ENCODE peak calls at places on chromosomes 6 and 20, in eight cellular contexts. K, A, D, Q, V, E, O and W are unnamed samples.

GRCh38 chr20:5845686-5846651 is 95.8 kb downstream of the SHLD1 start:
- DNase-seq in K (no peak), A (no peak), D (no peak), Q (no peak), V (peak; percentile 20), E (no peak), O (no peak), W (no peak)

GRCh38 chr6:42745083-42745637 is 743 bp downstream of the TBCC start:
- DNase-seq in K (peak; percentile 83), A (peak; percentile 22), D (peak; percentile 21), Q (no peak), V (no peak), E (peak; percentile 81), O (peak; percentile 31), W (no peak)

GRCh38 chr6:134240664-134241431 is 77.1 kb downstream of the SGK1 start:
- DNase-seq in K (peak; percentile 65), A (no peak), D (no peak), Q (no peak), V (no peak), E (no peak), O (peak; percentile 43), W (no peak)

GRCh38 chr6:152401978-152402377 is 235.2 kb downstream of the SYNE1 start:
- DNase-seq in K (no peak), A (no peak), D (no peak), Q (no peak), V (no peak), E (peak; percentile 84), O (no peak), W (no peak)

GRCh38 chr20:16273812-16274560 is 299.3 kb downstream of the KIF16B start:
- DNase-seq in K (no peak), A (no peak), D (no peak), Q (no peak), V (no peak), E (no peak), O (no peak), W (no peak)

GRCh38 chr6:113855500-113856010 is 1.6 kb upstream of the MARCKS start:
- DNase-seq in K (peak; percentile 14), A (peak; percentile 39), D (peak; percentile 26), Q (peak; percentile 29), V (no peak), E (peak; percentile 81), O (peak; percentile 33), W (peak; percentile 71)

GRCh38 chr6:163860194-163861081 is 445.9 kb downstream of the QKI start:
- DNase-seq in K (peak; percentile 16), A (no peak), D (no peak), Q (no peak), V (peak; percentile 50), E (no peak), O (no peak), W (no peak)

GRCh38 chr6:21997414-21998037 is 299.3 kb downstream of the PRL start:
- DNase-seq in K (no peak), A (no peak), D (no peak), Q (no peak), V (no peak), E (no peak), O (no peak), W (no peak)

GRCh38 chr20:10954137-10954840 is 280.5 kb upstream of the JAG1 start:
- DNase-seq in K (no peak), A (no peak), D (no peak), Q (no peak), V (no peak), E (no peak), O (no peak), W (no peak)

GRCh38 chr20:1894471-1894950 is 696 bp upstream of the SIRPA start:
- DNase-seq in K (peak; percentile 85), A (peak; percentile 71), D (peak; percentile 69), Q (peak; percentile 54), V (no peak), E (peak; percentile 97), O (no peak), W (peak; percentile 81)

GRCh38 chr6:45082091-45082490 is 246.0 kb upstream of the RUNX2 start:
- DNase-seq in K (no peak), A (no peak), D (no peak), Q (no peak), V (no peak), E (no peak), O (no peak), W (no peak)

GRCh38 chr6:70385931-70386330 is 27.4 kb upstream of the FAM135A start:
- DNase-seq in K (no peak), A (no peak), D (no peak), Q (no peak), V (no peak), E (no peak), O (no peak), W (no peak)

GRCh38 chr20:41617059-41617921 is 887 bp downstream of the CHD6 start:
- DNase-seq in K (peak; percentile 77), A (peak; percentile 43), D (peak; percentile 22), Q (peak; percentile 46), V (no peak), E (peak; percentile 90), O (no peak), W (no peak)

GRCh38 chr6:54050750-54051149 is 60.5 kb upstream of the MLIP start:
- DNase-seq in K (no peak), A (no peak), D (no peak), Q (no peak), V (no peak), E (no peak), O (no peak), W (no peak)

GRCh38 chr6:148629197-148629909 is 117.5 kb upstream of the UST start:
- DNase-seq in K (no peak), A (no peak), D (no peak), Q (peak; percentile 28), V (no peak), E (peak; percentile 92), O (no peak), W (no peak)

GRCh38 chr6:105872244-105872643 is 213.9 kb upstream of the PRDM1 start:
- DNase-seq in K (no peak), A (no peak), D (no peak), Q (no peak), V (peak; percentile 24), E (no peak), O (no peak), W (no peak)

GRCh38 chr6:3905853-3906190 is 56.6 kb downstream of the FAM50B start:
- DNase-seq in K (no peak), A (no peak), D (peak; percentile 41), Q (no peak), V (no peak), E (no peak), O (no peak), W (no peak)

GRCh38 chr6:13286185-13286584 is 42.2 kb downstream of the TBC1D7 start:
- DNase-seq in K (peak; percentile 37), A (no peak), D (no peak), Q (no peak), V (no peak), E (no peak), O (no peak), W (no peak)

GRCh38 chr6:9878535-9878934 is 536.3 kb downstream of the TFAP2A start:
- DNase-seq in K (no peak), A (no peak), D (no peak), Q (no peak), V (no peak), E (no peak), O (no peak), W (no peak)

GRCh38 chr20:406200-407096 is 1.7 kb upstream of the RBCK1 start:
- DNase-seq in K (no peak), A (no peak), D (no peak), Q (no peak), V (no peak), E (no peak), O (no peak), W (no peak)

GRCh38 chr6:50962213-50962759 is 143.6 kb downstream of the TFAP2B start:
- DNase-seq in K (peak; percentile 4), A (no peak), D (no peak), Q (no peak), V (no peak), E (peak; percentile 85), O (no peak), W (no peak)

GRCh38 chr6:26016326-26017275 is 54.0 kb downstream of the TRIM38 start:
- DNase-seq in K (no peak), A (no peak), D (peak; percentile 42), Q (no peak), V (no peak), E (no peak), O (no peak), W (no peak)

GRCh38 chr6:39432311-39433025 is 110.0 kb upstream of the KCNK16 start:
- DNase-seq in K (no peak), A (no peak), D (no peak), Q (no peak), V (peak; percentile 57), E (no peak), O (no peak), W (no peak)
- TF ChIP-seq CTCF in K (no peak), A (no peak), D (no peak), Q (no peak), V (no peak), E (no peak), O (no peak), W (no peak)

GRCh38 chr6:88086792-88087191 is 39.2 kb downstream of the SPACA1 start:
- DNase-seq in K (no peak), A (no peak), D (no peak), Q (no peak), V (no peak), E (no peak), O (no peak), W (no peak)
- TF ChIP-seq CTCF in K (no peak), A (no peak), D (no peak), Q (no peak), V (no peak), E (no peak), O (no peak), W (no peak)

GRCh38 chr6:150189176-150189575 is 46.3 kb downstream of the PPP1R14C start:
- DNase-seq in K (no peak), A (no peak), D (no peak), Q (no peak), V (no peak), E (no peak), O (no peak), W (no peak)
- TF ChIP-seq CTCF in K (no peak), A (no peak), D (no peak), Q (no peak), V (no peak), E (no peak), O (no peak), W (no peak)

GRCh38 chr6:12185081-12185673 is 105.0 kb upstream of the EDN1 start:
- DNase-seq in K (no peak), A (no peak), D (no peak), Q (no peak), V (no peak), E (no peak), O (no peak), W (no peak)
- TF ChIP-seq CTCF in K (no peak), A (no peak), D (no peak), Q (no peak), V (no peak), E (no peak), O (no peak), W (no peak)